ENCODE peak calls at places on chromosomes 13 and 19, in six cellular contexts. W is neuronal stem cell; F is ovary; L is CD4-positive, CD25-positive, alpha-beta regulatory T cell; T is IMR-90; B is suprapubic skin. G is an unnamed sample. For H3K4me1, the result is how much of the 10 kb centered on the place peaks cover.

GRCh38 chr13:27141746-27142145 is 29.9 kb downstream of the USP12 start:
- DNase-seq in W (no peak), F (no peak), L (no peak), T (no peak), B (no peak), G (no peak)

GRCh38 chr13:100440756-100441421 is 147.7 kb downstream of the GGACT start:
- DNase-seq in W (no peak), F (no peak), L (no peak), T (peak), B (no peak), G (no peak)

GRCh38 chr19:16113727-16114126 is 2.0 kb downstream of the RAB8A start:
- DNase-seq in W (no peak), F (no peak), L (no peak), T (no peak), B (no peak), G (no peak)

GRCh38 chr13:114015111-114015551 is 41.3 kb upstream of the C13orf46 start:
- DNase-seq in W (no peak), F (no peak), L (no peak), T (no peak), B (no peak), G (peak)

GRCh38 chr13:113117956-113118327 is 4.7 kb upstream of the F10 start:
- DNase-seq in W (no peak), F (peak), L (no peak), T (no peak), B (no peak), G (peak)

GRCh38 chr19:14006766-14007562 is 844 bp upstream of the RFX1 start:
- DNase-seq in W (no peak), F (peak), L (no peak), T (no peak), B (peak), G (peak)

GRCh38 chr13:62747629-62748028 is 1332.0 kb upstream of the PCDH20 start:
- DNase-seq in W (no peak), F (no peak), L (no peak), T (peak), B (no peak), G (no peak)

GRCh38 chr13:45341799-45342584 is 1.0 kb upstream of the TPT1 start:
- DNase-seq in W (no peak), F (peak), L (no peak), T (no peak), B (peak), G (peak)

GRCh38 chr19:42207767-42208259 is 9.7 kb downstream of the DEDD2 start:
- DNase-seq in W (no peak), F (no peak), L (no peak), T (peak), B (no peak), G (no peak)

GRCh38 chr13:80563451-80563850 is 222.5 kb upstream of the SPRY2 start:
- DNase-seq in W (no peak), F (no peak), L (no peak), T (no peak), B (no peak), G (no peak)

GRCh38 chr13:74092711-74093110 is 41.5 kb downstream of the KLF12 start:
- DNase-seq in W (no peak), F (no peak), L (no peak), T (no peak), B (no peak), G (no peak)

GRCh38 chr13:89465366-89465765 is 1794.2 kb downstream of the SLITRK5 start:
- DNase-seq in W (no peak), F (no peak), L (no peak), T (no peak), B (no peak), G (no peak)

GRCh38 chr19:4337906-4338440 is 654 bp downstream of the STAP2 start:
- DNase-seq in W (no peak), F (no peak), L (no peak), T (no peak), B (peak), G (no peak)

GRCh38 chr19:6239871-6240676 is 39.7 kb downstream of the MLLT1 start:
- DNase-seq in W (no peak), F (no peak), L (no peak), T (no peak), B (no peak), G (peak)

GRCh38 chr19:6239401-6239844 is 40.4 kb downstream of the MLLT1 start:
- DNase-seq in W (no peak), F (peak), L (no peak), T (peak), B (no peak), G (peak)

GRCh38 chr19:6242677-6243076 is 37.1 kb downstream of the MLLT1 start:
- DNase-seq in W (no peak), F (no peak), L (no peak), T (no peak), B (no peak), G (peak)

GRCh38 chr19:6241056-6241455 is 38.7 kb downstream of the MLLT1 start:
- DNase-seq in W (no peak), F (no peak), L (no peak), T (no peak), B (no peak), G (peak)

DNA sequence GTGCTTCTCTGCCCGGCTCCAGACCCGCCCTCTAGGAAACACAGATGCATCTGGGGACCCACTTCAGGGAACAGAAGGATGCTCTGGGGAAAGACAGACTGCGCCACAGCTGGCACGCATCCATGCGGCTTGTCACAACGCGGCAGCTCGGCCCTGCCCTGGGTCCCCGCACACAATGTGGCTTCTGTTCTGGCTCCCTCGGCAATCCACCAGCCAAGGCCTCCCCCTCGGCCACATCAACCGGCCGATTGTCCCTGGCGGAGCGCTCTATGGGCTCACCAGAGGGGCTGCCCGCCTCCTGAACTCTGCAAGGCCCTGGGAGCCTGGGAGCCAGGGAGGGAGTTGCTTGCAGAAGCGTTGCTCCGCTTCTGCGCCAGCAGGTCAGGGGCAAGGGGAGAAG is 38.1 kb downstream of the MLLT1 start:
- DNase-seq in W (no peak), F (no peak), L (no peak), T (no peak), B (no peak), G (peak)
- H3K4me1 ChIP-seq in W (under half), F (under half), L (under half), T (under half), B (half or more), G (under half)

GRCh38 chr19:2317756-2318155 is 9.8 kb upstream of the LINGO3 start:
- DNase-seq in W (no peak), F (no peak), L (no peak), T (no peak), B (no peak), G (no peak)
- H3K4me1 ChIP-seq in W (under half), F (under half), L (under half), T (under half), B (under half), G (under half)

GRCh38 chr19:2232286-2233151 is 3.6 kb downstream of the PLEKHJ1 start:
- DNase-seq in W (no peak), F (no peak), L (no peak), T (no peak), B (no peak), G (no peak)

GRCh38 chr19:2231621-2232221 is 4.4 kb downstream of the PLEKHJ1 start:
- DNase-seq in W (no peak), F (no peak), L (no peak), T (no peak), B (no peak), G (no peak)

GRCh38 chr19:2229103-2230028 is 6.8 kb downstream of the PLEKHJ1 start:
- DNase-seq in W (no peak), F (no peak), L (no peak), T (no peak), B (no peak), G (no peak)

GRCh38 chr19:2230029-2230531 is 6.0 kb downstream of the PLEKHJ1 start:
- DNase-seq in W (no peak), F (no peak), L (no peak), T (no peak), B (no peak), G (no peak)

DNA sequence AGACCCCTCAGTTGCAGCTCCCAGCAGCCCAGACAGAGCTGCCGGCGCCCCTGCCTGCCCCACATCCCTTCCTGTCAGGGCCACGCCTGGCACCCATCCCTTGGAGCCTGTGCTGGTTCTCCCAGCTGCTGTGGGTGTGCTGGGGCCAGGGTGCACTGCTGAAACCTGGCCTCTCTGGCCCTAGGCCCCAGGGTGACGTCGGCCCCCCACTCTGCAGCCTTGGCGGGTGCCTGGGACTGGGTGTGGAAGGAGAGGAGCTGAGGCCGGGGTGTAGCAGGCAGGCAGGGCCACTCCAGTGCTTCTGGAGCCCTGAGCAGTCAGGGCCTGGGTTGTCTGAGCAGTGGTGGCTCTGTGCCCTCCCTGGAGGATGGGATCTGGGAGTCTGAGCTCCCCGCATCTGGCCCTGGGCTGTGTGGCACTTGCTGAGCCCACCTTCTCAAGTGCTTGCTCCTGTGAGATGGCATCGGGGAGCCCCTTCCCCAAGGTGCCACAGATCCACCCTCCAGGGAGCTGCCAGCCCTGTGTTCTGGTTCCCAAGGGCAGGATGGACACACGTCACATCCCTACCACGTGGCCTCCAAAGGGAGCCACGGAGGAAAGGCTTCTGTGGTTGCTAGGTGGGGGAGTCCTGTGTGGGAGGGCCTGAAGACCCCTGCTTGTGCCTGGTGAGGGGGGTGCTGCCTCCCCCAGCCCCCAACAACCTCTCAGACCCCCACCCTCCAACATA is 5.2 kb downstream of the PLEKHJ1 start:
- DNase-seq in W (no peak), F (no peak), L (no peak), T (no peak), B (no peak), G (no peak)
- H3K4me1 ChIP-seq in W (under half), F (under half), L (under half), T (under half), B (half or more), G (under half)

DNA sequence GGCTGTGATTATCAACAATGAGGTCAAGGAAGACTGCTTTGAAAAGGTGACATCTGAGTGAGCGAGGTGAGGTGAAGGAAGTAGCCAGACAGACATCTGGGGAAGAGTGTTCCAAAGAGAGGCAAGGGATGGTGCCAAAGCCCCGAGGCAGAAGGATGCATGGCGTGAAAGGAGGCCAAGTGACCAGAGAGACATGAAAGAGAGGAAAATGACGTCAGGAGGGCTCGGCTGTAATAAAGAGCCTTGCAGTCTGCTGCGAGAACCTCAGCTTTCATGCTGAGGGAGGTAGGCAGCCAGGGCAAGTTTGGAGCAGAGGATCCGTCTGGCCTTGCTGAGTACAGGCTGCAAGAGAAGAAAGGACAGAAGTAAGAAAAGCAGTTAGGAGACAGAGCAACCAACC is 50.8 kb downstream of the FOXO1 start:
- DNase-seq in W (no peak), F (no peak), L (no peak), T (no peak), B (no peak), G (no peak)
- H3K4me1 ChIP-seq in W (under half), F (half or more), L (half or more), T (under half), B (under half), G (under half)